ENCODE peak calls at places on chromosomes 5 and 9, in eight cellular contexts. B is occipital lobe; Z is neural crest cell; T is spleen; H is HFF-Myc; P is endothelial cell; K is stimulated activated CD8-positive, alpha-beta memory T cell treated with anti-CD3 and anti-CD28 coated beads, Interleukin-15, amount 100 ng/mL, for 1 hour; V is iPS-NIHi11. Q is an unnamed sample.

GRCh38 chr9:116152390-116152789 is 1.2 kb upstream of the PAPPA start:
- DNase-seq in Z (no peak), H (no peak), P (no peak), V (no peak), B (no peak), T (no peak), K (no peak), Q (no peak)

GRCh38 chr9:113011911-113012381 is at the start of gene ZNF883:
- DNase-seq in B (peak; percentile 51), P (peak; percentile 59), K (peak; percentile 1), Z (peak; percentile 33), H (peak; percentile 33), T (peak; percentile 77), V (peak; percentile 77), Q (no peak)

GRCh38 chr5:79062431-79062830 is 7.0 kb downstream of the DMGDH start:
- DNase-seq in T (no peak), B (no peak), K (no peak), H (no peak), V (no peak), P (no peak), Z (no peak), Q (no peak)

GRCh38 chr5:151239237-151239861 is 13.6 kb upstream of the GM2A start:
- DNase-seq in K (peak; percentile 37), Z (peak; percentile 54), H (no peak), V (peak; percentile 79), B (no peak), P (peak; percentile 83), T (peak; percentile 93), Q (peak; percentile 87)

GRCh38 chr5:137470111-137470920 is 28.8 kb downstream of the SPOCK1 start:
- DNase-seq in B (peak; percentile 18), Z (no peak), V (no peak), K (no peak), H (peak; percentile 79), T (no peak), P (no peak), Q (peak; percentile 81)

GRCh38 chr5:56681346-56681745 is 134.0 kb upstream of the MAP3K1 start:
- DNase-seq in H (peak; percentile 24), B (no peak), Z (no peak), P (no peak), V (no peak), T (no peak), K (no peak), Q (no peak)

GRCh38 chr5:65555266-65555665 is 7.7 kb downstream of the CENPK start:
- DNase-seq in K (no peak), V (no peak), Z (no peak), T (no peak), H (no peak), P (no peak), B (no peak), Q (no peak)

GRCh38 chr5:125526940-125527339 is 780.5 kb upstream of the ZNF608 start:
- DNase-seq in Z (no peak), H (no peak), T (no peak), P (no peak), V (no peak), K (no peak), B (no peak), Q (no peak)

GRCh38 chr5:133423618-133424282 is 188.6 kb downstream of the FSTL4 start:
- DNase-seq in K (peak; percentile 56), H (peak; percentile 14), B (no peak), Z (peak; percentile 85), P (peak; percentile 88), T (peak; percentile 92), V (peak; percentile 88), Q (no peak)

GRCh38 chr5:57735754-57736153 is 253.1 kb upstream of the ACTBL2 start:
- DNase-seq in P (no peak), T (no peak), B (no peak), Z (no peak), H (peak; percentile 47), K (no peak), V (no peak), Q (no peak)

GRCh38 chr5:116626272-116626723 is 51.7 kb upstream of the SEMA6A start:
- DNase-seq in Z (no peak), P (no peak), H (no peak), K (no peak), B (peak; percentile 59), T (no peak), V (no peak), Q (peak; percentile 89)

GRCh38 chr9:38227656-38228055 is 158.6 kb upstream of the SHB start:
- DNase-seq in P (no peak), T (no peak), V (no peak), Z (no peak), K (no peak), H (no peak), B (no peak), Q (no peak)

GRCh38 chr5:137283801-137284200 is 215.3 kb downstream of the SPOCK1 start:
- DNase-seq in P (no peak), B (no peak), Z (no peak), K (no peak), V (no peak), T (no peak), H (no peak), Q (no peak)

GRCh38 chr9:123061216-123061615 is 27.7 kb downstream of the GPR21 start:
- DNase-seq in P (no peak), V (no peak), B (no peak), Z (no peak), T (no peak), K (no peak), H (no peak), Q (no peak)

Q was measured in suprapubic skin.